ENCODE peak calls at places on chromosomes 3 and 15, in five cellular contexts. One of them, this sample, is unnamed.

GRCh38 chr3:65979731-65980130 is 59.0 kb downstream of the MAGI1 start:
- DNase-seq in GM23338: no peak
- DNase-seq in OCI-LY7: no peak
- DNase-seq in PC-3: no peak
- DNase-seq in GM23248: peak; percentile 64
- DNase-seq in this sample: no peak

GRCh38 chr3:71392277-71392676 is 191.3 kb downstream of the FOXP1 start:
- DNase-seq in GM23338: no peak
- DNase-seq in OCI-LY7: peak; percentile 72
- DNase-seq in PC-3: no peak
- DNase-seq in GM23248: no peak
- DNase-seq in this sample: peak; percentile 78

GRCh38 chr15:68731318-68731897 is 89.3 kb downstream of the ANP32A start:
- DNase-seq in GM23338: no peak
- DNase-seq in OCI-LY7: no peak
- DNase-seq in PC-3: no peak
- DNase-seq in GM23248: no peak
- DNase-seq in this sample: no peak

GRCh38 chr3:85821130-85821756 is 862.5 kb downstream of the CADM2 start:
- DNase-seq in GM23338: peak; percentile 73
- DNase-seq in OCI-LY7: peak; percentile 49
- DNase-seq in PC-3: peak; percentile 69
- DNase-seq in GM23248: peak; percentile 5
- DNase-seq in this sample: peak; percentile 75

GRCh38 chr3:133857767-133858166 is 37.9 kb downstream of the RAB6B start:
- DNase-seq in GM23338: no peak
- DNase-seq in OCI-LY7: no peak
- DNase-seq in PC-3: no peak
- DNase-seq in GM23248: no peak
- DNase-seq in this sample: no peak

GRCh38 chr3:195095704-195096036 is 175.3 kb downstream of the XXYLT1 start:
- DNase-seq in GM23338: no peak
- DNase-seq in OCI-LY7: no peak
- DNase-seq in PC-3: peak; percentile 56
- DNase-seq in GM23248: peak; percentile 39
- DNase-seq in this sample: no peak

GRCh38 chr15:77898811-77899730 is 178.4 kb downstream of the TBC1D2B start:
- DNase-seq in GM23338: no peak
- DNase-seq in OCI-LY7: no peak
- DNase-seq in PC-3: no peak
- DNase-seq in GM23248: no peak
- DNase-seq in this sample: no peak

GRCh38 chr3:130395331-130395730 is 49.9 kb downstream of the COL6A5 start:
- DNase-seq in GM23338: no peak
- DNase-seq in OCI-LY7: no peak
- DNase-seq in PC-3: no peak
- DNase-seq in GM23248: no peak
- DNase-seq in this sample: no peak

GRCh38 chr3:197366301-197367044 is 68.1 kb upstream of the DLG1 start:
- DNase-seq in GM23338: no peak
- DNase-seq in OCI-LY7: no peak
- DNase-seq in PC-3: peak; percentile 96
- DNase-seq in GM23248: peak; percentile 64
- DNase-seq in this sample: no peak

GRCh38 chr3:1798711-1799410 is 299.8 kb upstream of the CNTN4 start:
- DNase-seq in GM23338: no peak
- DNase-seq in OCI-LY7: no peak
- DNase-seq in PC-3: no peak
- DNase-seq in GM23248: no peak
- DNase-seq in this sample: no peak

GRCh38 chr3:172516318-172517214 is 6.7 kb downstream of the TNFSF10 start:
- DNase-seq in GM23338: no peak
- DNase-seq in OCI-LY7: no peak
- DNase-seq in PC-3: peak; percentile 95
- DNase-seq in GM23248: peak; percentile 95
- DNase-seq in this sample: no peak

GRCh38 chr3:114336857-114337256 is 43.0 kb downstream of the TIGIT start:
- DNase-seq in GM23338: no peak
- DNase-seq in OCI-LY7: no peak
- DNase-seq in PC-3: no peak
- DNase-seq in GM23248: no peak
- DNase-seq in this sample: no peak

GRCh38 chr3:15241341-15241740 is 35.3 kb downstream of the CAPN7 start:
- DNase-seq in GM23338: peak; percentile 46
- DNase-seq in OCI-LY7: peak; percentile 65
- DNase-seq in PC-3: peak; percentile 34
- DNase-seq in GM23248: peak; percentile 37
- DNase-seq in this sample: peak; percentile 34

DNA sequence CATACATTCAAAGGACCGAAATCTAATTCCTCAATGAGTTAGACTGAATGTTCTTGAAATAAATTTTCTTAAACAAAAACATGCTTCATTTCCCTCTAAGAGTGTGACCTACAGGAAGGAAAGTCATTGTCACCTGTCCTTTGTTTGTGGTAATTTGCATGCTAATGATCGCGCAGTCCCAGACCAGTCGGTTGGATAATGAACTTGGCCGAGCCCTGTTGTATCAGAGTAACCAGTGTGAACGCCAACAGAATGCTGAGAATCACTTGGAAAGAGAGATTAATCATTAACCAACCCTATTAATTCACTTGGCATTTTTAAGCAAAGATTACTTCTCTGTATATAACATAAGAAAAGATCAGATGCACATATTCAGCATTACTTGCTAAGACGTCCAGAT is 8.1 kb upstream of the ARNT2 start:
- DNase-seq in GM23338: peak; percentile 57
- DNase-seq in OCI-LY7: no peak
- DNase-seq in PC-3: no peak
- DNase-seq in GM23248: no peak
- DNase-seq in this sample: no peak
- TF ChIP-seq EZH2phosphoT487 in GM23338: no peak
- TF ChIP-seq EZH2phosphoT487 in OCI-LY7: no peak
- TF ChIP-seq EZH2phosphoT487 in PC-3: no peak
- TF ChIP-seq EZH2phosphoT487 in GM23248: no peak
- TF ChIP-seq EZH2phosphoT487 in this sample: no peak

GRCh38 chr3:46931631-46932441 is 44.7 kb downstream of the CCDC12 start:
- DNase-seq in GM23338: no peak
- DNase-seq in OCI-LY7: no peak
- DNase-seq in PC-3: peak; percentile 79
- DNase-seq in GM23248: peak; percentile 56
- DNase-seq in this sample: no peak
- H3K4me3 ChIP-seq in GM23338: no peak overlapping the region
- H3K4me3 ChIP-seq in OCI-LY7: peak overlapping the region; percentile 30
- H3K4me3 ChIP-seq in PC-3: no peak overlapping the region
- H3K4me3 ChIP-seq in GM23248: no peak overlapping the region
- H3K4me3 ChIP-seq in this sample: no peak overlapping the region

GRCh38 chr3:46359748-46360509 is 6.0 kb downstream of the CCR2 start:
- DNase-seq in GM23338: no peak
- DNase-seq in OCI-LY7: no peak
- DNase-seq in PC-3: peak; percentile 20
- DNase-seq in GM23248: peak; percentile 60
- DNase-seq in this sample: no peak
- TF ChIP-seq EZH2phosphoT487 in GM23338: no peak
- TF ChIP-seq EZH2phosphoT487 in OCI-LY7: no peak
- TF ChIP-seq EZH2phosphoT487 in PC-3: no peak
- TF ChIP-seq EZH2phosphoT487 in GM23248: no peak
- TF ChIP-seq EZH2phosphoT487 in this sample: no peak

DNA sequence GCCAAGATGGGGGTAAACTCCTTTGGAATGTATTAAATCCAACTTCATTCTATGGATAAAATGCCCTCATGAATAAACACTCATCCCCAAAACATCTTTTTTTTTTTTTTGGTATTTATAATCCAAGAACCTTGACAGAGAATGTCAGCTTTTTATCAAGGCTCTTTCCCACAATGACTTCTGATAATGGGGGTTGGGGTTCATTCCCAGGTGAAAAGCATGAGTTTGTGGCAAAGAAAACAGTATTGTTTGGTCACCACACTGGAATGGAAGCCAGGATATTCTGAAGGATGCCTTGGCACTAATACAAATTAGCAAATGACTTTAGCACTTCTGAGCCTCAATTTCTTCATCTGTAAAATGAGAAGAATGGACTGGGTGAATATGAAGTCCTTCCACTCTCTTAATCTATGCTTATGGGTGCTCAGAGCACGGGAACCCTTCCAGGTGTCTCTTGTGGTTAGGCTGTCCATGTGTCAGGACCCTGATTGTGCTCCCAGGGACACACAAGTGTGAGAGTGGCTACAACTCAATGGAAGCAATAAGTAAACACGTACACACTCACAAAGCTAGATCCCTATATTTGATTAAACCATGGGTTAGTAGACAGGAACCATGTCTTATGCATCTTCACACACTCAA is 21.4 kb downstream of the RAB27A start:
- DNase-seq in GM23338: no peak
- DNase-seq in OCI-LY7: no peak
- DNase-seq in PC-3: no peak
- DNase-seq in GM23248: no peak
- DNase-seq in this sample: no peak
- H3K4me3 ChIP-seq in GM23338: no peak overlapping the region
- H3K4me3 ChIP-seq in OCI-LY7: no peak overlapping the region
- H3K4me3 ChIP-seq in PC-3: no peak overlapping the region
- H3K4me3 ChIP-seq in GM23248: no peak overlapping the region
- H3K4me3 ChIP-seq in this sample: no peak overlapping the region

DNA sequence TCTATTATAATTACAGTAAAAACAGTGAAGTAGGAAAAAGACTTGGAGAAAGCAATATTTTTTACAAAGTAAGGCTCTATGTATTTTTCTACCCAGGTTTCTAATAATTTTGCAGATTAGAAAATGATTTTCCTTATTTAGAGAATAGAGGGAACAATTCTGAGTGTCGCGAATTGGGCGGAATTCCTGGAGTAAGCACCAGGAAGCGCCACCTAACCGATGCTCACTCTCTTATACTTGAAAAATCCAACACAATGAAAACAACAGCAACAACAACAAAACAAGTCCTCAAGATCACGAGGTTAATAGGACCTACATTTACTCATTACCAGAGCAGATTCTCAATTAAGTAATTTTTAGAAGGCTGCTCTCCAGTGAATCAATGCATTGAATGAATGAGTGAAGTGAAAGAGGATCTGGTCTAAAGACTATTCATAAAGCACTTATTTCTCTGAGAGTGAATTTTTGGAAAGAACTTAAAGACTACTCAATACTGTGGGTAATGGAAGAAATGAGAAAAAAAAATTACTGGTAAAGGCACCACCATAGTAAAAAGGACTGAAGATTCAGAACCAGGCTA is 158.0 kb downstream of the MEIS2 start:
- DNase-seq in GM23338: peak; percentile 29
- DNase-seq in OCI-LY7: no peak
- DNase-seq in PC-3: no peak
- DNase-seq in GM23248: no peak
- DNase-seq in this sample: no peak
- TF ChIP-seq EZH2phosphoT487 in GM23338: no peak
- TF ChIP-seq EZH2phosphoT487 in OCI-LY7: no peak
- TF ChIP-seq EZH2phosphoT487 in PC-3: no peak
- TF ChIP-seq EZH2phosphoT487 in GM23248: no peak
- TF ChIP-seq EZH2phosphoT487 in this sample: no peak

GRCh38 chr3:158107508-158108095 is 1.4 kb upstream of the SHOX2 start:
- DNase-seq in GM23338: no peak
- DNase-seq in OCI-LY7: no peak
- DNase-seq in PC-3: no peak
- DNase-seq in GM23248: no peak
- DNase-seq in this sample: no peak
- H3K4me3 ChIP-seq in GM23338: peak overlapping the region; percentile 81
- H3K4me3 ChIP-seq in OCI-LY7: peak overlapping the region; percentile 90
- H3K4me3 ChIP-seq in PC-3: no peak overlapping the region
- H3K4me3 ChIP-seq in GM23248: no peak overlapping the region
- H3K4me3 ChIP-seq in this sample: peak overlapping the region; percentile 66

DNA sequence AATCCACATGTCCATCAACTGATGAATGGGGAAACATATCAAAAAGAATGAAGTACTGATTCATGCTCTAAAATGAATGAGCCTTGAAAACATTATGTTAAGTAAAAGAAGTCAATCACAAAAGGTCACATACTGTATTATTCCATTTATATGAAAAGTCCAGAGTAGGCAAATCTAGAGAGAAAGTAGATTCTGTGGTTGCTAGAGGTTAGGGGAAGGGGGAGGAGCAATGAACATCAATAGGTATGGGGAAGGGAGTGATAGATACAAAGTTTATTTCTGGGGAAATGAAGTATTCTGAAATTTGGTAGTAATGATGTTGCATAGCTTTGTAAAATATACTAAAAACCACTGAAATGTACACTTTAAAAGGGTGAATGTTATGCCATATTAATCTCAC is 14.5 kb downstream of the SERP1 start:
- DNase-seq in GM23338: no peak
- DNase-seq in OCI-LY7: no peak
- DNase-seq in PC-3: no peak
- DNase-seq in GM23248: no peak
- DNase-seq in this sample: no peak
- TF ChIP-seq EZH2phosphoT487 in GM23338: no peak
- TF ChIP-seq EZH2phosphoT487 in OCI-LY7: no peak
- TF ChIP-seq EZH2phosphoT487 in PC-3: no peak
- TF ChIP-seq EZH2phosphoT487 in GM23248: no peak
- TF ChIP-seq EZH2phosphoT487 in this sample: no peak

This sample was measured in MM.1S.